ENCODE peak calls at places on chromosomes 6 and 20, in five cellular contexts. O is left ventricle myocardium inferior, L is transverse colon, Y is OCI-LY7, R is neural progenitor cell. J is an unnamed sample.

GRCh38 chr20:23143098-23143497 is 57.0 kb upstream of the CD93 start:
- DNase-seq in O (no peak), L (peak; percentile 37), Y (no peak), R (no peak), J (no peak)

GRCh38 chr6:40585661-40586269 is 1.4 kb downstream of the LRFN2 start:
- DNase-seq in O (no peak), L (no peak), Y (no peak), R (peak; percentile 76), J (peak; percentile 93)

GRCh38 chr6:8195040-8195713 is 92.8 kb upstream of the EEF1E1 start:
- DNase-seq in O (no peak), L (no peak), Y (no peak), R (peak; percentile 54), J (peak; percentile 86)

GRCh38 chr20:40493551-40493950 is 195.5 kb downstream of the MAFB start:
- DNase-seq in O (no peak), L (no peak), Y (no peak), R (no peak), J (no peak)

GRCh38 chr20:38890497-38890818 is 35.8 kb upstream of the FAM83D start:
- DNase-seq in O (no peak), L (no peak), Y (no peak), R (no peak), J (no peak)

GRCh38 chr20:58028123-58028522 is 200.3 kb downstream of the ANKRD60 start:
- DNase-seq in O (no peak), L (peak; percentile 38), Y (no peak), R (peak; percentile 63), J (peak; percentile 68)

GRCh38 chr6:166341915-166342292 is 441 bp downstream of the SFT2D1 start:
- DNase-seq in O (no peak), L (no peak), Y (peak; percentile 22), R (peak; percentile 44), J (peak; percentile 33)

GRCh38 chr6:100846276-100846675 is 34.9 kb downstream of the ASCC3 start:
- DNase-seq in O (no peak), L (no peak), Y (no peak), R (no peak), J (no peak)

GRCh38 chr6:107676002-107676401 is 148.1 kb downstream of the SCML4 start:
- DNase-seq in O (no peak), L (no peak), Y (no peak), R (no peak), J (no peak)

GRCh38 chr20:51387125-51387865 is 155.2 kb downstream of the NFATC2 start:
- DNase-seq in O (no peak), L (no peak), Y (peak; percentile 91), R (peak; percentile 34), J (peak; percentile 84)

GRCh38 chr6:100664274-100665040 is 199.7 kb upstream of the SIM1 start:
- DNase-seq in O (no peak), L (no peak), Y (peak; percentile 41), R (peak; percentile 26), J (peak; percentile 66)

GRCh38 chr6:134247271-134247833 is 70.6 kb downstream of the SGK1 start:
- DNase-seq in O (no peak), L (peak; percentile 19), Y (peak; percentile 87), R (no peak), J (no peak)

GRCh38 chr20:43843096-43843964 is 71.3 kb upstream of the TOX2 start:
- DNase-seq in O (no peak), L (no peak), Y (no peak), R (no peak), J (no peak)

GRCh38 chr20:21505161-21505809 is 8.6 kb downstream of the NKX2-2 start:
- DNase-seq in O (peak; percentile 48), L (peak; percentile 69), Y (peak; percentile 60), R (peak; percentile 89), J (peak; percentile 90)

GRCh38 chr6:41547799-41548097 is 1.6 kb downstream of the FOXP4 start:
- DNase-seq in O (no peak), L (no peak), Y (no peak), R (peak; percentile 44), J (peak; percentile 44)

GRCh38 chr6:40695114-40695513 is 108.0 kb upstream of the LRFN2 start:
- DNase-seq in O (no peak), L (no peak), Y (no peak), R (peak; percentile 50), J (peak; percentile 60)

GRCh38 chr6:148472495-148473105 is 130.0 kb downstream of the SASH1 start:
- DNase-seq in O (no peak), L (no peak), Y (no peak), R (no peak), J (no peak)

GRCh38 chr20:57708694-57709673 is 831 bp downstream of the PMEPA1 start:
- DNase-seq in O (peak; percentile 43), L (no peak), Y (no peak), R (peak; percentile 37), J (no peak)

GRCh38 chr6:6915813-6916547 is 191.8 kb upstream of the RREB1 start:
- DNase-seq in O (peak; percentile 51), L (peak; percentile 47), Y (no peak), R (no peak), J (no peak)

GRCh38 chr6:31004285-31004684 is 6.0 kb upstream of the MUC22 start:
- DNase-seq in O (no peak), L (no peak), Y (no peak), R (no peak), J (no peak)

GRCh38 chr20:10501377-10501776 is 66.3 kb downstream of the SLX4IP start:
- DNase-seq in O (no peak), L (no peak), Y (no peak), R (no peak), J (peak; percentile 38)

GRCh38 chr20:15703171-15703911 is 869.9 kb downstream of the KIF16B start:
- DNase-seq in O (no peak), L (no peak), Y (no peak), R (no peak), J (no peak)

GRCh38 chr6:11586574-11586973 is 49.0 kb downstream of the TMEM170B start:
- DNase-seq in O (no peak), L (no peak), Y (no peak), R (peak; percentile 21), J (peak; percentile 59)

GRCh38 chr6:131741688-131742393 is 31.0 kb upstream of the CTAGE9 start:
- DNase-seq in O (no peak), L (no peak), Y (no peak), R (no peak), J (no peak)

GRCh38 chr20:5848711-5849505 is 98.7 kb downstream of the SHLD1 start:
- DNase-seq in O (no peak), L (no peak), Y (no peak), R (no peak), J (no peak)

GRCh38 chr6:82182756-82183155 is 64.8 kb downstream of the IBTK start:
- DNase-seq in O (no peak), L (no peak), Y (no peak), R (no peak), J (no peak)

GRCh38 chr6:45924763-45925342 is 90.8 kb downstream of the CLIC5 start:
- DNase-seq in O (no peak), L (no peak), Y (no peak), R (no peak), J (no peak)
- H3K4me1 ChIP-seq in O (peaks cover 82% of the 10 kb centered on the region), L (no peaks in the 10 kb centered on the region), Y (no peaks in the 10 kb centered on the region), R (peaks cover 34% of the 10 kb centered on the region), J (peaks cover 38% of the 10 kb centered on the region)

DNA sequence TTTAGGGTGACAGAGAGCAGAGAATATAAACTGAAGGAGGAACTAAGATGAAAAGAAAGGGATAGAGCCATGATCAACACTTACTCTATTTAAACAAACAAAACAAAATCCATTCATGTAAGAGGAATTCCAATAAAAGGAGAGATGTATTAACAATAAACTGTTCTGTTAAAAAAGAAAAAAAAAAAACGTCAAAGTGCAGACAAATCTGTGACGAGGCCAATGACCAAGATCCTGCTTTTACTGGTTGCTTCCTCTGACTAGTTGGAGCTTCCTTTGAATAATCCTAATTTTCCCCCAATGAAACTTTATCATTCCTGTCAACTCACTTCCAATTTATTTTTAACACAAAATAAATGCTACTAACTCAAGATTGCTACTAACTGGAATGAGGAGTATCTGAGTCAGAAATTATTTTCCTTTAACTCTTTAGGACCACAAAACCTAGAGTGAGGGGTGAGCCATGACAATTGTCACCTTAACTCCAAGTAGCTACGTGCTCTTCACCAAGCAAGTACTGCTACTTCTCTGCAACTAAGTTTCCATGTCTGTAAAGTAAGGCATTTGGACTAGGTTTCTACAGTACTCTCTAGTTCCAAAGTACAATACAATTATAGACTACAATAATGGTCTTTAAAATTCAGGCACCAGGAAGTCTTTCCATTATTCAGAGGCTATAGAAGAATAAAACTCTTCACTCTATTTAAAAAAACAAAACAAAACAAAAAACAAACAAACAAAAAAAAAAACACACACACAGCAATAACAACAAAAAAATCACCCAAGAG is 152.0 kb downstream of the PTPRK start:
- DNase-seq in O (no peak), L (no peak), Y (no peak), R (no peak), J (no peak)
- H3K4me1 ChIP-seq in O (peaks cover 78% of the 10 kb centered on the region), L (peaks cover 50% of the 10 kb centered on the region), Y (no peaks in the 10 kb centered on the region), R (no peaks in the 10 kb centered on the region), J (peaks cover 13% of the 10 kb centered on the region)

DNA sequence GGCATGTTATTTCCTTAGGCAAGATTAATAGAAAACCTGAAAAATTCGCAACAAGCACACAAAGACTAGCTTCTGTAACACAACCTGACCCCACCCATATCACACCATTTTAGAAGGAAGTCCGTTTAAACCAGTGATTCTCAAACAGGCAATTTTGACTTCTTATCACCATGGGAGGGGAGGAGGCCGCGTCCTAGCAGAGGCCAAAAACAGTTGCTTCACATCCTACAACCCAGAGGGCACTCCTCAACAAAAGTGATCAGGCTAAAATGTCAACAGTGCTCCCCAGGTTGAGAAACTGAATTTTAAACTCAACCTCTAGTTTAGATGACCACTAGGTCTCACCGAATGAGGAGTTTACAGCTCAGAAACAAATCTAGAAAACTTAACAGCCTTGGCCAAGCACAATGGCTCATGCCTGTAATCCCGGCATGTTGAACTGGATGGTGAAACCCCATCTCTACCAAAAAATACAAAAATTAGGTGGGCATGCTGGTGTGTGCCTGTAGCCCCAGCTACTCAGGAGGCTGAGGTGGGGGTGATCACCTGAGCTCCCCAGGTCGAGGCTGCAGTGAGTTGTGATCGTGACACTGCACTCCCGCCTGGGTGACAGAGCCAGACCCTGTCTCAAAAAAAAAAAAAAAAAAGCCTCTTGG is 3.4 kb downstream of the SNX5 start:
- DNase-seq in O (no peak), L (no peak), Y (no peak), R (no peak), J (peak; percentile 17)
- H3K4me1 ChIP-seq in O (peaks cover 92% of the 10 kb centered on the region), L (peaks cover 60% of the 10 kb centered on the region), Y (peaks cover 57% of the 10 kb centered on the region), R (peaks cover 49% of the 10 kb centered on the region), J (peaks cover 62% of the 10 kb centered on the region)

GRCh38 chr6:1607236-1607556 is 2.5 kb upstream of the FOXC1 start:
- DNase-seq in O (no peak), L (no peak), Y (no peak), R (no peak), J (no peak)
- H3K4me1 ChIP-seq in O (peaks cover 61% of the 10 kb centered on the region), L (peaks cover 34% of the 10 kb centered on the region), Y (no peaks in the 10 kb centered on the region), R (peaks cover 25% of the 10 kb centered on the region), J (peaks cover 32% of the 10 kb centered on the region)

DNA sequence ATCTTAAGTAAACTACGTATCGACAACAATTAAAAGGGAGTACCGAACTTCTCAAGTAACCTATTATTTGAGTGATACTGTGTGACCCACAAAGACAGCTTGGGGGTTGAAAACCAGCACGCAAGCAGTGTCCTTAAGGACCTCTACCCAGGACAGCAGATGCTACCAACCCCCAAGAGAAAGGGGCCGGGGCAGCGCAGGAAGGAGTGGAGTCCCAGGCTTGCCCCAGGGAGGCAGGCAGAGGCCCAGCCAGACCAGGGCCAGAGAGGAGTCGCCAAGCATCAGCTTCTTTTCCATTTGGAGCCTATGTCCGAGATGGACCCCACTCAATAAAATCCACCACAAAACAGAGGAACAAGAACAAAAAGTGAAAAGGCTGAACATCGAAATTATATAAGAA is 11.9 kb downstream of the DIDO1 start:
- DNase-seq in O (no peak), L (no peak), Y (no peak), R (no peak), J (no peak)
- H3K4me1 ChIP-seq in O (peaks cover 77% of the 10 kb centered on the region), L (peaks cover 52% of the 10 kb centered on the region), Y (peaks cover 44% of the 10 kb centered on the region), R (peaks cover 47% of the 10 kb centered on the region), J (peaks cover 59% of the 10 kb centered on the region)

J was measured in GM23338.